ENCODE peak calls at places on chromosomes 6 and 20, in nine cellular contexts. T is endothelial cell of umbilical vein; W is effector memory CD4-positive, alpha-beta T cell; S is kidney; G is ovary; Z is heart left ventricle; U is tibial nerve; B is caudate nucleus; E is cardiac muscle cell. H is an unnamed sample.

GRCh38 chr6:72111611-72112010 is 225.3 kb downstream of the RIMS1 start:
- DNase-seq in U (no peak), W (no peak), B (no peak), G (no peak), Z (no peak), E (no peak), T (no peak), S (no peak), H (no peak)

GRCh38 chr6:108526739-108527174 is 34.0 kb upstream of the FOXO3 start:
- DNase-seq in Z (no peak), U (no peak), T (peak), W (no peak), E (peak), S (no peak), B (no peak), G (no peak), H (no peak)

GRCh38 chr6:69868961-69869360 is 2.6 kb downstream of the COL19A1 start:
- DNase-seq in T (no peak), G (no peak), B (no peak), E (no peak), W (no peak), U (no peak), S (no peak), Z (no peak), H (no peak)

GRCh38 chr20:13261460-13262301 is 40.6 kb downstream of the ISM1 start:
- DNase-seq in T (peak), W (no peak), Z (no peak), B (no peak), G (peak), E (peak), S (peak), U (no peak), H (no peak)

GRCh38 chr20:58112017-58112781 is 116.3 kb downstream of the ANKRD60 start:
- DNase-seq in T (no peak), Z (no peak), S (no peak), G (no peak), W (no peak), U (no peak), E (peak), B (no peak), H (no peak)

GRCh38 chr6:72760130-72760793 is 138.4 kb downstream of the KCNQ5 start:
- DNase-seq in E (peak), S (no peak), W (no peak), Z (no peak), G (no peak), T (peak), B (no peak), U (no peak), H (no peak)

GRCh38 chr20:859661-860294 is 26.3 kb downstream of the FAM110A start:
- DNase-seq in T (no peak), U (no peak), B (no peak), G (no peak), W (no peak), Z (no peak), E (no peak), S (no peak), H (no peak)

GRCh38 chr6:170440437-170440836 is 112.7 kb downstream of the PSMB1 start:
- DNase-seq in S (no peak), U (no peak), G (peak), E (no peak), Z (no peak), T (no peak), W (no peak), B (no peak), H (no peak)

GRCh38 chr20:237918-238317 is 10.9 kb downstream of the DEFB129 start:
- DNase-seq in T (no peak), Z (no peak), S (no peak), U (no peak), E (peak), G (no peak), B (no peak), W (no peak), H (no peak)

GRCh38 chr6:25320459-25320858 is 41.3 kb downstream of the CARMIL1 start:
- DNase-seq in T (peak), B (no peak), Z (no peak), U (no peak), S (no peak), G (no peak), W (no peak), E (no peak), H (no peak)

GRCh38 chr6:122567034-122567433 is 43.2 kb upstream of the PKIB start:
- DNase-seq in W (no peak), U (no peak), S (no peak), E (no peak), B (no peak), Z (no peak), G (no peak), T (no peak), H (no peak)

GRCh38 chr20:62282877-62283503 is 19.8 kb upstream of the ADRM1 start:
- DNase-seq in Z (peak), E (no peak), B (no peak), G (no peak), S (peak), U (no peak), T (no peak), W (no peak), H (no peak)

GRCh38 chr20:57040924-57041323 is 225.5 kb downstream of the BMP7 start:
- DNase-seq in W (no peak), T (no peak), S (no peak), E (no peak), Z (no peak), B (no peak), U (no peak), G (no peak), H (no peak)

GRCh38 chr20:42134265-42135098 is 516.3 kb upstream of the CHD6 start:
- DNase-seq in G (no peak), U (no peak), W (no peak), S (no peak), B (no peak), T (no peak), E (no peak), Z (no peak), H (no peak)

GRCh38 chr6:43838276-43839036 is 68.4 kb downstream of the VEGFA start:
- DNase-seq in B (no peak), E (peak), T (peak), W (no peak), S (peak), Z (peak), U (peak), G (no peak), H (no peak)

GRCh38 chr6:76495909-76496308 is 423.4 kb upstream of the IMPG1 start:
- DNase-seq in W (no peak), E (no peak), G (no peak), B (no peak), S (no peak), T (no peak), U (no peak), Z (no peak), H (no peak)

GRCh38 chr6:155787168-155787567 is 331.5 kb upstream of the NOX3 start:
- DNase-seq in U (no peak), Z (no peak), T (no peak), B (no peak), W (no peak), E (no peak), G (no peak), S (no peak), H (no peak)

DNA sequence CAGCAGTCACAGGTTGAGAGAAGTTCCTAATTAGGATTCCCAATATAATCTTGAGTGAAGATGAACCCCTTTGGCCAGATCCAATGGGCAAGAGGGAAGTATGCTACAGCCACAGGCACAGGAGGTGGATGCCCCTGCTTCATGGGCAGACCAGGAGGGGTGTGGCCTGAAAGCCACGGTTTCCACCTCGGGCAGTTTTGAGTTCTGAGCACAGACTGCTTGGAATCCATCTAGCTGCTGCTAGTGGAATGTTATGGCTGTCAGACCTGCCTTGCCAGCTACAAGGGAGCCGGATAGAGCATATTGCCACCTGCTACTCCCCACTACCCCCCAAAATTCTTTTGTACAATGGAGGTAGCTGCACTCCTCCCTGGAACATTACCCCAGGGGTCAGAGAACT is 672.9 kb downstream of the HACE1 start:
- DNase-seq in G (no peak), E (no peak), Z (no peak), W (no peak), B (no peak), S (no peak), T (no peak), U (no peak), H (no peak)
- H3K27ac ChIP-seq in G (no peak), E (no peak), Z (no peak), W (no peak), B (no peak), S (no peak), T (no peak), U (no peak), H (no peak)

GRCh38 chr6:148086843-148087242 is 255.8 kb upstream of the SASH1 start:
- DNase-seq in B (no peak), E (no peak), U (no peak), G (no peak), S (no peak), T (no peak), Z (no peak), W (no peak), H (no peak)
- H3K27ac ChIP-seq in B (no peak), E (no peak), U (no peak), G (no peak), S (no peak), T (no peak), Z (no peak), W (no peak), H (no peak)

DNA sequence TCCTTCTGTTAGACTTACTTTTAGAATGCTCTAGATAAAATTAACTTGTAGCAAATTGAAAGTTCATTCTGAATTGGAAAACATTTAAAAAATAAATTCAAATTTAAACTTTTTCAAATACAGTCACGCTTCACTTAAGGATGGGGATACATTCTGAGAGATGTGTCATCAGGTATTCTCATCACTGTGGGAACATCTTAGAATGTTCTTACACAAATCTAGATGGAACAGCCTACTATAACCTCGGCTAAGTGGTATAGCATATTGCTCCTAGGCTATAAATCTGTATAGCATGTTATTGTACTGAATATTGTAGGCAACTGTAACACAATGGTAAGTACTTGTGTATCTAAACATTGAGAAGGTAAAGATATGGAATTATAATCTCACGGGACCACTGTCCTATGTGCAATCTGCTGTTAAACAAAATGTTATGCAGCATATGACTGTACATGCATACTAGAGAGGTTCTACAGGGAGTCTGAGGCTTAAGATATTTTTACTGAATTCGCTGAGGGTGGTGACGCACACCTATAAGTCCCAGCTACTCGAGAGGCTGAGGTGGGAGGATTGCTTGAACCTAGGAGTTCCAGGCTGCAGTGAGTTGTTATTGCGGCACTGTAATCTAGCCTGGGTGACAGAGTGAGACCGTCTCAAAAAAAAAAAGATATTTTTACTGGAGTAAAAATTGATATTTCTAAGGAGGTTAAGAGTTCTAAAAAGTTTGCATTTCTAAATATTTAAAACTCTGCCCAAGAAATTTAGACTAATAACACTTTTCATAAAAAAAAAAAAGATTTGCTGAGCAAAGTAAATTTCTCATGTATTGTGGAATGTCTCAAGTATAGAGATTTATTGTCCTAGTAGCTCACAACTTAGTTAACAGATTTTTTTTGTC is 87.3 kb upstream of the TULP1 start:
- DNase-seq in S (no peak), T (peak), B (no peak), G (no peak), U (no peak), W (no peak), E (no peak), Z (no peak), H (no peak)
- H3K27ac ChIP-seq in S (no peak), T (peak), B (peak), G (peak), U (peak), W (peak), E (peak), Z (peak), H (peak)

DNA sequence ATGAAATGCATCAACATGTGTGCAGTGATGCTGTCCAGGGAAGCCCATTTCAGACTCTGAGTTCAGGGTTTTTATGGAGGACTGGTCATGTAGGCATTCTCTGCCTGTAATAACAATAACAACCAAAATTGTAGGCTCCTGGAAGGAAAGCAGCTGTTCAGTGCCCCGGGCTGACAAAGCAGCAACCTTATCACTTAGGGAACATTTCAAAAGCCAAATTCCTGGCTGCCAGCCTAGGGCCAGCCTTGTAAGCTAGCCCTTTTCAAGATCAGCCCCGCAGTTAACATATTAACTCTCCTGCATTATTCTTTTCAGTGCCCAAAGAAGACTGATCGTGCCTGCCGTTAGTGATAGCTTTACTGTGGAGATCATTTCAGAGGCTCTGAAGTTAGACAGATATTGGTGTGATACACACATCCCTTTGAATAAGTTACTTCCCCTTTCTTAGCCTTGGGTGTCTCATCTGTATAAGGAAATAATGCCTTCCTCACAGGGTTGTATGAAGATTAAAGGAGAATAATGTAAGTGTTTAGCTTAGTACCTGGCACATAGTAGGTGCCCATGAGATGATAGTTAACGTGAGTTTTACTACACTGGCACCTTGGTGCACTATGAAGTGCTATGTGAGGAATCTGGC is 44.1 kb downstream of the CTNNBL1 start:
- DNase-seq in U (no peak), E (peak), Z (no peak), S (no peak), B (no peak), W (no peak), G (no peak), T (no peak), H (no peak)
- H3K27ac ChIP-seq in U (no peak), E (peak), Z (peak), S (no peak), B (no peak), W (no peak), G (no peak), T (no peak), H (no peak)

DNA sequence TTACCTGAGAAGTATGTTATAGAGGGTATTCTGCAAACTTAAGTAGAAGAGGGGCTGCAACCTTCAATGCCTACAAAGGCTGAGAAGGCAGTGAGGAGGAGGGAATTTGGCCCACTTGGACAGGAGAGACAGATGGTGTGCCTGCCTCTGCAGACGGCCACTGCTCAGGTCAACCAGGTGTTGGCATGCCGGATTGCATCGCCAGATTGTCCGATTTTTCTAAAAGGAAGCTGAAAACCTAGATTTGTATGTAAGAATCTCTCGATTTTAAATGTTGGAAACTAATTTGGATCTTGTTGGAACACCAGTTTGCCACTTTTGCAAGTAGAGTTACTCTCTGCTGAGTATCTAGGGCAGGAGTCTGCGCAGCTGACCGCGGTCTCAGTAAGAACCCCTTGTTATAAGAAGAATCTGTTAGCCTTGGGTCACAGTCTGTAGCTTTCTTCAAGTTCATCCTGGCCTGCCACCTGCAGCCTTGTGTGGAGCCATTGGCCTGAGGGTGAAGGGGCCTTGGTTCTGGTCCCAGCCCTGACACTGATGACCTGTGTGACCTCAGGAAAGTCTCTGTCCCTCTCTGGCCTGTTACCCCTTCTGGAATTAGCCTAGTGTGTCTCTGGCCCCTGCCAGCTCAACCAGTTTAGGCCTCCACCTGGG is 54.4 kb downstream of the TGM2 start:
- DNase-seq in S (no peak), Z (peak), W (no peak), E (no peak), B (no peak), T (no peak), G (no peak), U (no peak), H (no peak)
- H3K27ac ChIP-seq in S (peak), Z (peak), W (no peak), E (peak), B (no peak), T (peak), G (no peak), U (no peak), H (peak)

GRCh38 chr20:2301164-2301622 is 5.4 kb downstream of the TGM3 start:
- DNase-seq in B (no peak), U (no peak), S (no peak), W (no peak), Z (no peak), E (peak), T (no peak), G (no peak), H (no peak)
- H3K27ac ChIP-seq in B (no peak), U (no peak), S (no peak), W (no peak), Z (peak), E (no peak), T (no peak), G (no peak), H (no peak)

GRCh38 chr20:50501970-50502745 is 8.0 kb upstream of the PTPN1 start:
- DNase-seq in B (no peak), G (no peak), Z (no peak), W (no peak), S (no peak), T (no peak), E (no peak), U (no peak), H (no peak)
- H3K27ac ChIP-seq in B (no peak), G (peak), Z (peak), W (no peak), S (peak), T (no peak), E (no peak), U (peak), H (peak)

DNA sequence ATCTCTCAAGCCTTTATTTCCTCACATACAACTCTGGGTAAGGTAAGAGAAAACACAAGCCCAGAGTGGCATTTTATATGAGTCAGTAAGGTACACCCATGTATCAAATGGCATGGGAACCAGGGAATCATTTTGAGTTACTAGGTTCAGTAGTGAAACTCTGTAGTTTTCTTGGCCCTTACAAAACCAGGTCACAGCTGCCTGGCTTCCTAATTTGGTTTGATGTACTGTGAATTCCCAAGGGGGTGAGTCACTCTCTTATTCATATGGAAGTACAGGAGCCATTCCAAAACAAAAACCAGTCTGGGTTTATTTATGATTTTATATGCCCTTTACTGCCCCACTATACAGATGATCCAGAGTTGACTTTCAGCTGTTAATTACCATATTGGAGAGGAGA is 70.7 kb downstream of the PDE7B start:
- DNase-seq in U (no peak), G (no peak), E (peak), T (peak), S (no peak), B (no peak), Z (no peak), W (no peak), H (no peak)
- H3K27ac ChIP-seq in U (no peak), G (no peak), E (no peak), T (peak), S (no peak), B (no peak), Z (peak), W (no peak), H (peak)